ENCODE peak calls at places on chromosomes 7 and 10, in nine cellular contexts. One of them, this sample, is unnamed.

GRCh38 chr10:93695720-93696119 is 6.7 kb downstream of the FRA10AC1 start:
- DNase-seq in NCI-H526: no peak
- DNase-seq in T-helper 2 cell: no peak
- DNase-seq in MCF 10A: no peak
- DNase-seq in cerebellar cortex: peak; percentile 11
- DNase-seq in NCI-H1105 treated with DMSO at 0.1 percent for 48 hours: no peak
- DNase-seq in PC-3: no peak
- DNase-seq in T-helper 9 cell: no peak
- DNase-seq in stimulated activated CD4-positive, alpha-beta T cell treated with anti-CD3 and anti-CD28 coated beads, Interleukin-2, amount 100 ng/mL, for 48 hours: no peak
- DNase-seq in this sample: no peak

GRCh38 chr7:27202018-27202740 is 2.3 kb upstream of the HOXA13 start:
- DNase-seq in T-helper 2 cell: no peak
- DNase-seq in MCF 10A: no peak
- DNase-seq in T-helper 9 cell: no peak
- DNase-seq in cerebellar cortex: no peak
- DNase-seq in PC-3: peak; percentile 42
- DNase-seq in NCI-H1105 treated with DMSO at 0.1 percent for 48 hours: no peak
- DNase-seq in stimulated activated CD4-positive, alpha-beta T cell treated with anti-CD3 and anti-CD28 coated beads, Interleukin-2, amount 100 ng/mL, for 48 hours: no peak
- DNase-seq in NCI-H526: no peak
- DNase-seq in this sample: no peak

GRCh38 chr10:26860542-26861325 is at the start of gene ABI1:
- DNase-seq in stimulated activated CD4-positive, alpha-beta T cell treated with anti-CD3 and anti-CD28 coated beads, Interleukin-2, amount 100 ng/mL, for 48 hours: peak; percentile 96
- DNase-seq in NCI-H1105 treated with DMSO at 0.1 percent for 48 hours: peak; percentile 93
- DNase-seq in cerebellar cortex: peak; percentile 99
- DNase-seq in T-helper 9 cell: peak; percentile 97
- DNase-seq in NCI-H526: peak; percentile 96
- DNase-seq in PC-3: peak; percentile 96
- DNase-seq in T-helper 2 cell: peak; percentile 99
- DNase-seq in MCF 10A: peak; percentile 99
- DNase-seq in this sample: peak; percentile 98

GRCh38 chr7:129955993-129956543 is 3.3 kb upstream of the UBE2H start:
- DNase-seq in MCF 10A: no peak
- DNase-seq in stimulated activated CD4-positive, alpha-beta T cell treated with anti-CD3 and anti-CD28 coated beads, Interleukin-2, amount 100 ng/mL, for 48 hours: no peak
- DNase-seq in cerebellar cortex: no peak
- DNase-seq in PC-3: no peak
- DNase-seq in NCI-H526: no peak
- DNase-seq in T-helper 2 cell: no peak
- DNase-seq in NCI-H1105 treated with DMSO at 0.1 percent for 48 hours: no peak
- DNase-seq in T-helper 9 cell: no peak
- DNase-seq in this sample: no peak

GRCh38 chr7:15086882-15087281 is 184.3 kb upstream of the DGKB start:
- DNase-seq in NCI-H1105 treated with DMSO at 0.1 percent for 48 hours: no peak
- DNase-seq in NCI-H526: no peak
- DNase-seq in T-helper 2 cell: no peak
- DNase-seq in PC-3: peak; percentile 60
- DNase-seq in T-helper 9 cell: no peak
- DNase-seq in stimulated activated CD4-positive, alpha-beta T cell treated with anti-CD3 and anti-CD28 coated beads, Interleukin-2, amount 100 ng/mL, for 48 hours: no peak
- DNase-seq in cerebellar cortex: no peak
- DNase-seq in MCF 10A: no peak
- DNase-seq in this sample: no peak

GRCh38 chr10:12129222-12130111 is at the start of gene SEC61A2:
- DNase-seq in T-helper 9 cell: peak; percentile 99
- DNase-seq in stimulated activated CD4-positive, alpha-beta T cell treated with anti-CD3 and anti-CD28 coated beads, Interleukin-2, amount 100 ng/mL, for 48 hours: peak; percentile 99
- DNase-seq in MCF 10A: peak; percentile 90
- DNase-seq in PC-3: peak; percentile 86
- DNase-seq in NCI-H526: peak; percentile 50
- DNase-seq in NCI-H1105 treated with DMSO at 0.1 percent for 48 hours: peak; percentile 70
- DNase-seq in cerebellar cortex: peak; percentile 86
- DNase-seq in T-helper 2 cell: peak; percentile 96
- DNase-seq in this sample: peak; percentile 80

GRCh38 chr7:131945313-131945831 is 388.9 kb upstream of the PODXL start:
- DNase-seq in NCI-H1105 treated with DMSO at 0.1 percent for 48 hours: peak; percentile 62
- DNase-seq in cerebellar cortex: peak; percentile 54
- DNase-seq in T-helper 2 cell: no peak
- DNase-seq in MCF 10A: peak; percentile 44
- DNase-seq in stimulated activated CD4-positive, alpha-beta T cell treated with anti-CD3 and anti-CD28 coated beads, Interleukin-2, amount 100 ng/mL, for 48 hours: peak; percentile 42
- DNase-seq in NCI-H526: peak; percentile 18
- DNase-seq in T-helper 9 cell: no peak
- DNase-seq in PC-3: peak; percentile 67
- DNase-seq in this sample: no peak

GRCh38 chr7:303425-303824 is 13.5 kb downstream of the FOXL3 start:
- DNase-seq in NCI-H526: no peak
- DNase-seq in NCI-H1105 treated with DMSO at 0.1 percent for 48 hours: no peak
- DNase-seq in PC-3: no peak
- DNase-seq in cerebellar cortex: no peak
- DNase-seq in T-helper 2 cell: no peak
- DNase-seq in T-helper 9 cell: no peak
- DNase-seq in MCF 10A: no peak
- DNase-seq in stimulated activated CD4-positive, alpha-beta T cell treated with anti-CD3 and anti-CD28 coated beads, Interleukin-2, amount 100 ng/mL, for 48 hours: no peak
- DNase-seq in this sample: no peak

GRCh38 chr10:71314028-71314693 is 4.9 kb upstream of the SLC29A3 start:
- DNase-seq in T-helper 9 cell: peak; percentile 53
- DNase-seq in stimulated activated CD4-positive, alpha-beta T cell treated with anti-CD3 and anti-CD28 coated beads, Interleukin-2, amount 100 ng/mL, for 48 hours: peak; percentile 47
- DNase-seq in NCI-H526: no peak
- DNase-seq in cerebellar cortex: peak; percentile 81
- DNase-seq in MCF 10A: peak; percentile 35
- DNase-seq in PC-3: peak; percentile 50
- DNase-seq in T-helper 2 cell: peak; percentile 10
- DNase-seq in NCI-H1105 treated with DMSO at 0.1 percent for 48 hours: peak; percentile 11
- DNase-seq in this sample: peak; percentile 41

GRCh38 chr7:96329189-96329588 is 7.3 kb upstream of the SLC25A13 start:
- DNase-seq in NCI-H526: no peak
- DNase-seq in PC-3: no peak
- DNase-seq in T-helper 9 cell: no peak
- DNase-seq in MCF 10A: no peak
- DNase-seq in T-helper 2 cell: no peak
- DNase-seq in cerebellar cortex: no peak
- DNase-seq in stimulated activated CD4-positive, alpha-beta T cell treated with anti-CD3 and anti-CD28 coated beads, Interleukin-2, amount 100 ng/mL, for 48 hours: no peak
- DNase-seq in NCI-H1105 treated with DMSO at 0.1 percent for 48 hours: peak; percentile 70
- DNase-seq in this sample: no peak

GRCh38 chr7:85508642-85509429 is 322.0 kb upstream of the SEMA3D start:
- DNase-seq in cerebellar cortex: no peak
- DNase-seq in T-helper 9 cell: no peak
- DNase-seq in MCF 10A: no peak
- DNase-seq in NCI-H526: no peak
- DNase-seq in NCI-H1105 treated with DMSO at 0.1 percent for 48 hours: no peak
- DNase-seq in PC-3: no peak
- DNase-seq in T-helper 2 cell: no peak
- DNase-seq in stimulated activated CD4-positive, alpha-beta T cell treated with anti-CD3 and anti-CD28 coated beads, Interleukin-2, amount 100 ng/mL, for 48 hours: no peak
- DNase-seq in this sample: no peak

GRCh38 chr10:133476641-133476990 is 22.9 kb downstream of the SCART1 start:
- DNase-seq in T-helper 2 cell: no peak
- DNase-seq in NCI-H1105 treated with DMSO at 0.1 percent for 48 hours: no peak
- DNase-seq in PC-3: no peak
- DNase-seq in stimulated activated CD4-positive, alpha-beta T cell treated with anti-CD3 and anti-CD28 coated beads, Interleukin-2, amount 100 ng/mL, for 48 hours: no peak
- DNase-seq in NCI-H526: no peak
- DNase-seq in MCF 10A: no peak
- DNase-seq in T-helper 9 cell: no peak
- DNase-seq in cerebellar cortex: no peak
- DNase-seq in this sample: no peak

GRCh38 chr7:27118580-27118979 is 12.0 kb downstream of the HOXA4 start:
- DNase-seq in T-helper 2 cell: no peak
- DNase-seq in T-helper 9 cell: no peak
- DNase-seq in NCI-H526: no peak
- DNase-seq in MCF 10A: no peak
- DNase-seq in cerebellar cortex: no peak
- DNase-seq in stimulated activated CD4-positive, alpha-beta T cell treated with anti-CD3 and anti-CD28 coated beads, Interleukin-2, amount 100 ng/mL, for 48 hours: no peak
- DNase-seq in PC-3: no peak
- DNase-seq in NCI-H1105 treated with DMSO at 0.1 percent for 48 hours: no peak
- DNase-seq in this sample: no peak

GRCh38 chr7:69800495-69800894 is 202.2 kb downstream of the AUTS2 start:
- DNase-seq in PC-3: no peak
- DNase-seq in T-helper 9 cell: no peak
- DNase-seq in NCI-H526: no peak
- DNase-seq in T-helper 2 cell: no peak
- DNase-seq in stimulated activated CD4-positive, alpha-beta T cell treated with anti-CD3 and anti-CD28 coated beads, Interleukin-2, amount 100 ng/mL, for 48 hours: no peak
- DNase-seq in MCF 10A: no peak
- DNase-seq in cerebellar cortex: no peak
- DNase-seq in NCI-H1105 treated with DMSO at 0.1 percent for 48 hours: no peak
- DNase-seq in this sample: peak; percentile 17

GRCh38 chr10:13346280-13346819 is 1.7 kb downstream of the SEPHS1 start:
- DNase-seq in NCI-H526: no peak
- DNase-seq in PC-3: peak; percentile 35
- DNase-seq in cerebellar cortex: peak; percentile 39
- DNase-seq in T-helper 9 cell: no peak
- DNase-seq in T-helper 2 cell: no peak
- DNase-seq in MCF 10A: peak; percentile 63
- DNase-seq in NCI-H1105 treated with DMSO at 0.1 percent for 48 hours: no peak
- DNase-seq in stimulated activated CD4-positive, alpha-beta T cell treated with anti-CD3 and anti-CD28 coated beads, Interleukin-2, amount 100 ng/mL, for 48 hours: no peak
- DNase-seq in this sample: no peak

This sample was measured in RCC 7860.